ENCODE peak calls at places on chromosome 19, in four cellular contexts. One of them, this sample, is unnamed. For H3K4me1 and H3K36me3, the result is how much of the 10 kb centered on the place peaks cover.

GRCh38 chr19:40650749-40651305 is 39.6 kb downstream of the NUMBL start:
- DNase-seq in tibial artery: peak
- DNase-seq in body of pancreas: no peak
- DNase-seq in right lobe of liver: no peak
- DNase-seq in this sample: no peak

GRCh38 chr19:16470911-16471811 is 609 bp downstream of the EPS15L1 start:
- DNase-seq in right lobe of liver: peak
- DNase-seq in body of pancreas: peak
- DNase-seq in tibial artery: peak
- DNase-seq in this sample: peak

GRCh38 chr19:45515081-45515624 is 7.9 kb downstream of the VASP start:
- DNase-seq in right lobe of liver: peak
- DNase-seq in body of pancreas: no peak
- DNase-seq in tibial artery: peak
- DNase-seq in this sample: no peak

GRCh38 chr19:22945560-22945959 is 57.4 kb downstream of the ZNF728 start:
- DNase-seq in tibial artery: no peak
- DNase-seq in body of pancreas: no peak
- DNase-seq in right lobe of liver: no peak
- DNase-seq in this sample: no peak

GRCh38 chr19:9535934-9536333 is 2.5 kb downstream of the ZNF426 start:
- DNase-seq in body of pancreas: no peak
- DNase-seq in right lobe of liver: no peak
- DNase-seq in tibial artery: no peak
- DNase-seq in this sample: no peak

GRCh38 chr19:42121666-42122069 is 10.6 kb downstream of the POU2F2 start:
- DNase-seq in tibial artery: peak
- DNase-seq in right lobe of liver: peak
- DNase-seq in body of pancreas: no peak
- DNase-seq in this sample: peak

GRCh38 chr19:28330831-28331230 is 882.1 kb downstream of the UQCRFS1 start:
- DNase-seq in tibial artery: no peak
- DNase-seq in body of pancreas: no peak
- DNase-seq in right lobe of liver: no peak
- DNase-seq in this sample: no peak

GRCh38 chr19:33429891-33430673 is 56.6 kb downstream of the CEBPG start:
- DNase-seq in body of pancreas: no peak
- DNase-seq in tibial artery: no peak
- DNase-seq in right lobe of liver: no peak
- DNase-seq in this sample: no peak

GRCh38 chr19:33618884-33619283 is 2.9 kb upstream of the CHST8 start:
- DNase-seq in right lobe of liver: no peak
- DNase-seq in body of pancreas: no peak
- DNase-seq in tibial artery: no peak
- DNase-seq in this sample: no peak

GRCh38 chr19:52234406-52234805 is 35.0 kb upstream of the ZNF766 start:
- DNase-seq in right lobe of liver: no peak
- DNase-seq in tibial artery: no peak
- DNase-seq in body of pancreas: no peak
- DNase-seq in this sample: no peak

GRCh38 chr19:1526979-1527649 is 3.2 kb downstream of the PLK5 start:
- DNase-seq in right lobe of liver: no peak
- DNase-seq in tibial artery: no peak
- DNase-seq in body of pancreas: no peak
- DNase-seq in this sample: no peak

GRCh38 chr19:47495478-47496372 is 11.7 kb upstream of the KPTN start:
- DNase-seq in body of pancreas: no peak
- DNase-seq in tibial artery: no peak
- DNase-seq in right lobe of liver: no peak
- DNase-seq in this sample: no peak

GRCh38 chr19:6100284-6100915 is 9.9 kb downstream of the RFX2 start:
- DNase-seq in body of pancreas: no peak
- DNase-seq in tibial artery: no peak
- DNase-seq in right lobe of liver: peak
- DNase-seq in this sample: peak
- H3K4me1 ChIP-seq in body of pancreas: under half
- H3K4me1 ChIP-seq in tibial artery: half or more
- H3K4me1 ChIP-seq in right lobe of liver: under half
- H3K4me1 ChIP-seq in this sample: under half

DNA sequence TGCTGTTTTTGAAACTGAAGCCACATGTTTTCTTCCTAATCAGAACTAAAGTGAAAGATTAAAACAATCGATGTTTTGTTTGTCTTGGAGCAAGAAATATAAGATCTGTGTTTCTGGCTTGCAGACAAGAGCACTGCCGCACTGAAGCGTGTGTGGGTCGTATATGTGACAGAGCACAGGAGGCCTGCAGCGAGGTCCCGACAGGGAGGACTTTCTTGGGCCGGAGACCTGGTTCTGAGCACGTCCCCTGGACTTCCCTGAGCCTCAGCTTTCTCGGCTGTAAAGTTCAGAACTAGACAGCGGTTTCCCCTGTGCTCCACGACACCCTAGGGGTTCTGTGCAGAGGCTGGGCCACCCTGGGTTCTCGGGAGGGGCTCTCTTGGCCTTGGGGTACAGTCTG is 60.5 kb downstream of the GADD45B start:
- DNase-seq in right lobe of liver: no peak
- DNase-seq in tibial artery: no peak
- DNase-seq in body of pancreas: no peak
- DNase-seq in this sample: no peak
- H3K4me3 ChIP-seq in right lobe of liver: no peak
- H3K4me3 ChIP-seq in tibial artery: no peak
- H3K4me3 ChIP-seq in body of pancreas: no peak
- H3K4me3 ChIP-seq in this sample: no peak

DNA sequence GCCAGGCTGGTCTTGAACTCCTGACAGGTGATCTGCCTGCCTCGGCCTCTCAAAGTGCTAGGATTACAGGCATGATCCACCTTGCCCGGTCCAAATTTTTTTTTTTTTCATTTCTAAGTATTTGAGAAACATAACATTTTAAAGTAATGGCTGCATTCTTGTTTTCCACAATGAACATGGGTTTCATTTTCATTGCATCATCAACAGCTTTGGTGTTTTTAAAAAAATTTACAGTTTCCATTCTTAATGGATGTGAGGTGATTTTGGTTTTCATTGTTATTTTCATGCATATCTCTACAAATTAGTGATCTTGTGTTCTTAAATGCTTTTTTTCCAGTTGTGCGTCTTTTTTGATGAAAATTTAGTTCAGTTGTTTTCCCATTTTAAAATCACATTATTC is 27.5 kb downstream of the ZNF429 start:
- DNase-seq in right lobe of liver: no peak
- DNase-seq in tibial artery: no peak
- DNase-seq in body of pancreas: no peak
- DNase-seq in this sample: no peak
- H3K36me3 ChIP-seq in right lobe of liver: under half
- H3K36me3 ChIP-seq in tibial artery: half or more
- H3K36me3 ChIP-seq in body of pancreas: under half
- H3K36me3 ChIP-seq in this sample: under half

DNA sequence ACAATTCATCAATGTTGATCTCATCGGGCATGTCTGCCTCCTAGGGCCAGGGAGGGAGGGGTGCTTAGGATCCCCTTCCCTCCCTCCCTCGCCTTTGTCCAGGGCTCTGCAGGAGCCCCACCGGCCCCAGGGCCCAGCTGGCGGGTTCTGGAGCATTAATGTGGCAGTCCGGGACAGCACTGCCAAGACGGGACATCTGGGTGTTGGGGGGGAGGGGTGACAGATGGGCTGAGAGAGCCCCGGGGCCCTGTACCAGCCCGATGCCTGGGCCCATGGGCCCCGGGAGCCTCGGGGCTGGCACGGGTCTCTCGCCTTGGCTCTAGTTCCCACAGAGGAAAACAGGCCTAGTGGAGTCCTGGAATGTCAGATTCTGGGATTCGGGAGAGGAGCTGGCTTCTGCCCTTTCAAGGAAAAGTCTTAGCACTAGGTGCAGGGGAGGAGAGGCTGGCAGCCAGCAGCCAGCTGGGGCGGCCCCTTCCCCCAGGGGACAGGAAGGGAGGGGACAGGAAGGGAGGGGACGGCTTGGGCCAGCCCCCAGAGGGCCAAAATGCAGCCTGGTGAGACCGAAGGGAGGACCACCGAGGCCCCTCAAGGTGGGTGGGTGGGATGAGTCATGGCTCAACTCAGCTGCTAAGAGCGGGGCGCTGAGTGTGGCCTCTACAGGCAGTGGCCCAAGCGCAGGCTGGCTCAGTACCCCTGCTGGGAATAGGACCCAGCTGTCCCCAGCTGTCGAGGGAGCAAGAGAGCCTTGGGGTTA is 3.1 kb downstream of the PPP1R14A start:
- DNase-seq in tibial artery: peak
- DNase-seq in right lobe of liver: peak
- DNase-seq in body of pancreas: peak
- DNase-seq in this sample: no peak
- H3K4me1 ChIP-seq in tibial artery: half or more
- H3K4me1 ChIP-seq in right lobe of liver: under half
- H3K4me1 ChIP-seq in body of pancreas: under half
- H3K4me1 ChIP-seq in this sample: under half

GRCh38 chr19:3785938-3786824 is at the start of gene MATK:
- DNase-seq in tibial artery: no peak
- DNase-seq in body of pancreas: no peak
- DNase-seq in right lobe of liver: no peak
- DNase-seq in this sample: no peak

GRCh38 chr19:3782903-3783302 is 3.3 kb downstream of the MATK start:
- DNase-seq in body of pancreas: no peak
- DNase-seq in tibial artery: no peak
- DNase-seq in right lobe of liver: no peak
- DNase-seq in this sample: no peak

GRCh38 chr19:3783660-3784584 is 2.3 kb downstream of the MATK start:
- DNase-seq in body of pancreas: no peak
- DNase-seq in right lobe of liver: no peak
- DNase-seq in tibial artery: no peak
- DNase-seq in this sample: peak

GRCh38 chr19:3784607-3785463 is 1.3 kb downstream of the MATK start:
- DNase-seq in body of pancreas: no peak
- DNase-seq in right lobe of liver: no peak
- DNase-seq in tibial artery: no peak
- DNase-seq in this sample: no peak

GRCh38 chr19:3785464-3785937 is 680 bp downstream of the MATK start:
- DNase-seq in tibial artery: no peak
- DNase-seq in right lobe of liver: no peak
- DNase-seq in body of pancreas: no peak
- DNase-seq in this sample: peak
- H3K4me3 ChIP-seq in tibial artery: no peak
- H3K4me3 ChIP-seq in right lobe of liver: peak
- H3K4me3 ChIP-seq in body of pancreas: no peak
- H3K4me3 ChIP-seq in this sample: peak

DNA sequence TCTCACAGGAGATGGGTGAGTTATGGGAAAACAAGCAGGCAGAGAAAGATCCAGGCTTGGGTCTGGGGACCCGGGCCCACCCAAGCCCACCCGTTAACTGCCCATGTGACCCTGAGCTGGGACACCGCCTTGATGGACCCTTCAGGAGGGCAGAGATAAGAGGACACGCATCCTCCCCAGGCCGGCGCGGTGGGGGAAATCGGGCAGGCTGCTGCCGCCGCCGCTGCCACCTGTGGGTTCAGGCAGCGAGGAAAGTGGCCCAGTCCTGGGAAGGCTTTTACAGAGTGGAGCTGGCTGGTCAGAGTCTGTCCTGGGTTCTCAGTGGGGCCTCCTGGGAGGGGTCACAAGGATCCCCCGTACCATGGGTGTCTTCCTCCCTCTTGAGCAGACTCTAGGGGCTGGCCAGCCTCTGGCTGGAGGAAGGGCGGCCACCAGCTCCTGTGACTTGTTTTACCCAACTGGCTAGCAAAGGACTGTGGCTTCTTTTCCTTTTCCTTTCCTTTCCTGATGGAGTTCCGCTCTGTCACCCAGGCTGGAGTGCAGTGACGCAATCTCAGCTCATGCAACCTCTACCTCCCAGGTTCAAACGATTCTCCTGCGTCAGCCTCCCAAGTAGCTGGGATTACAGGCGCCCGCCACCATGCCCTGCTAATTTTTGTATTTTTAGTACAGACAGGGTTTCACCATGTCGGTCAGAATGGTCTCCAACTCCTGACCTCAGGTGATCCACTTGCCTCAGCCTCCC is 155.4 kb downstream of the KDM4B start:
- DNase-seq in body of pancreas: no peak
- DNase-seq in right lobe of liver: no peak
- DNase-seq in tibial artery: no peak
- DNase-seq in this sample: no peak
- H3K36me3 ChIP-seq in body of pancreas: under half
- H3K36me3 ChIP-seq in right lobe of liver: under half
- H3K36me3 ChIP-seq in tibial artery: under half
- H3K36me3 ChIP-seq in this sample: under half

DNA sequence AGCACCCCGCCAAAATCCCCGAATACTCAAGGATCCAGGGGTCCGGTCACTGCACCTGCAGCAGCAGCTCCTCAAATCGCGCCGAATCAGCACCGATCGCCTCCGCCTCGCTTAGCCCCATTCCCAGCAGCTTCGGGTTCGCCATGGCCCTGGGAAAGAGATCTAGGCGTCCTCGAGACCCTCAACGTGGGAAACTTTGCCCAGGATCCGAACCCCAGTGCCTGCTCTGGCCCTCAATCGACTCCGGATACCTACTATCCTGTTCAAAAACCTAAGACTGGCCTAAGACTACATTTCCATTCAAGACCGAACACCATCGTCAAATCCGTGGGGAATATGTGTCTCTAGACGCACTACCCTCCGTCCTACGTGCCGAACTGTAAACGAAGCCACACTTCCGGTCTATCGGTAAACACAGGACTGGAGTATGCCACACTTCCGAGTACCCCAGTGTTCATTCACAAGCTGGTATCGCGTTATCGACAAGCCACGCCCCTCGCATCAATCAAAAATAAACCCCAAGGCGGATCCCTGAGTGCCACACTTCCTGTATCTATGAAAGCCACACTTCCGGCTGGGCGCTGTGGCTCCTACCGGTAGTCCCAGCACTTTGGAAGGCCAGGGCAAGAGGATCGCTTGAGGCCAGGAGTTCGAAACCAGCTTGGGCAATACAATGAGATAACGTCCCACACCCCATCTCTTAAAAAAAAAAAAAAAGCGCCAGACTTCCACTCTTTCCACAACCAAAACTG is at the start of gene PIH1D1:
- DNase-seq in right lobe of liver: peak
- DNase-seq in tibial artery: peak
- DNase-seq in body of pancreas: peak
- DNase-seq in this sample: peak
- H3K4me1 ChIP-seq in right lobe of liver: under half
- H3K4me1 ChIP-seq in tibial artery: under half
- H3K4me1 ChIP-seq in body of pancreas: under half
- H3K4me1 ChIP-seq in this sample: under half

This sample was measured in naive thymus-derived CD4-positive, alpha-beta T cell.